ENCODE peak calls at places on chromosomes 7 and 10, in ten cellular contexts. S, Q, K, X, B, F, Y, E, T and U are unnamed samples.

GRCh38 chr10:49609283-49610014 is 661 bp upstream of the SLC18A3 start:
- ATAC-seq in B (no peak), K (no peak), S (no peak), T (no peak), Y (no peak), E (peak; percentile 50), X (no peak), Q (no peak), F (no peak), U (no peak)

GRCh38 chr10:119131512-119132240 is 27.8 kb downstream of the DENND10 start:
- ATAC-seq in T (peak; percentile 64), Q (peak; percentile 86), F (peak; percentile 76), S (peak; percentile 63), K (peak; percentile 89), B (no peak), X (peak; percentile 63), Y (peak; percentile 68), E (peak; percentile 52), U (peak; percentile 83)

GRCh38 chr7:128841171-128841690 is 11.0 kb downstream of the FLNC start:
- ATAC-seq in K (no peak), F (no peak), Y (peak; percentile 85), S (no peak), T (no peak), B (no peak), Q (no peak), E (no peak), X (no peak), U (peak; percentile 65)

GRCh38 chr7:157278791-157279678 is 57.8 kb upstream of the DNAJB6 start:
- ATAC-seq in K (no peak), Y (peak; percentile 70), Q (peak; percentile 45), E (no peak), T (peak; percentile 65), F (no peak), X (peak; percentile 72), S (peak; percentile 72), B (peak; percentile 27), U (peak; percentile 55)

GRCh38 chr10:10792681-10793080 is 225.0 kb upstream of the CELF2 start:
- ATAC-seq in S (no peak), Q (no peak), K (no peak), E (no peak), T (peak; percentile 66), Y (no peak), F (no peak), X (no peak), B (peak; percentile 86), U (no peak)

GRCh38 chr10:29119374-29119773 is 169.5 kb upstream of the LYZL1 start:
- ATAC-seq in K (no peak), E (no peak), Q (no peak), S (peak; percentile 41), B (peak; percentile 20), F (no peak), T (peak; percentile 56), Y (peak; percentile 85), X (no peak), U (no peak)

GRCh38 chr7:151864081-151864480 is 12.8 kb downstream of the PRKAG2 start:
- ATAC-seq in Y (peak; percentile 18), Q (no peak), S (peak; percentile 18), E (no peak), B (no peak), F (no peak), X (no peak), T (no peak), K (no peak), U (peak; percentile 29)

GRCh38 chr7:28662236-28662635 is 249.9 kb downstream of the CREB5 start:
- ATAC-seq in E (no peak), Q (no peak), F (peak; percentile 44), S (no peak), Y (no peak), B (no peak), T (no peak), K (peak; percentile 87), X (no peak), U (no peak)

GRCh38 chr7:28128608-28129007 is 52.0 kb downstream of the JAZF1 start:
- ATAC-seq in F (no peak), E (no peak), Q (peak; percentile 8), S (no peak), B (no peak), K (no peak), T (peak; percentile 19), X (no peak), Y (no peak), U (no peak)

GRCh38 chr7:44541028-44541869 is at the start of gene NPC1L1:
- ATAC-seq in F (no peak), X (no peak), E (no peak), T (peak; percentile 34), S (no peak), Q (peak; percentile 12), Y (no peak), K (no peak), B (no peak), U (no peak)

GRCh38 chr7:20141666-20142065 is 75.5 kb downstream of the MACC1 start:
- ATAC-seq in E (no peak), K (no peak), T (no peak), B (no peak), Q (no peak), S (no peak), Y (no peak), F (no peak), X (no peak), U (no peak)

GRCh38 chr10:11446133-11446532 is 165.3 kb downstream of the USP6NL start:
- ATAC-seq in B (no peak), T (no peak), K (no peak), F (no peak), S (no peak), X (no peak), Y (no peak), Q (no peak), E (no peak), U (no peak)

GRCh38 chr7:49845626-49846025 is 72.2 kb downstream of the VWC2 start:
- ATAC-seq in Q (no peak), S (peak; percentile 62), E (no peak), X (no peak), Y (no peak), T (no peak), B (no peak), F (no peak), K (no peak), U (no peak)

GRCh38 chr10:81914736-81915510 is 39.9 kb downstream of the NRG3 start:
- ATAC-seq in Q (no peak), K (no peak), F (no peak), X (no peak), E (no peak), S (no peak), T (no peak), Y (no peak), B (no peak), U (no peak)

GRCh38 chr10:23449677-23450220 is 10.9 kb downstream of the OTUD1 start:
- ATAC-seq in Y (peak; percentile 23), F (no peak), Q (peak; percentile 46), K (no peak), B (no peak), X (no peak), E (no peak), T (no peak), S (no peak), U (no peak)

GRCh38 chr7:29319719-29320521 is 125.3 kb downstream of the CHN2 start:
- ATAC-seq in E (peak; percentile 76), F (no peak), K (no peak), S (peak; percentile 58), T (peak; percentile 59), Q (peak; percentile 51), X (peak; percentile 73), Y (peak; percentile 51), B (no peak), U (peak; percentile 92)

GRCh38 chr7:84454174-84454959 is 259.8 kb upstream of the SEMA3A start:
- ATAC-seq in S (no peak), T (no peak), E (no peak), Q (no peak), Y (no peak), K (no peak), X (no peak), F (no peak), B (no peak), U (no peak)

GRCh38 chr10:18829259-18829658 is 170.0 kb downstream of the ARL5B start:
- ATAC-seq in B (no peak), X (no peak), F (no peak), T (no peak), Y (no peak), Q (no peak), S (no peak), K (no peak), E (no peak), U (no peak)

GRCh38 chr10:74227697-74228424 is 76.8 kb downstream of the ADK start:
- ATAC-seq in E (peak; percentile 32), S (no peak), K (no peak), F (peak; percentile 39), X (peak; percentile 51), B (no peak), Y (peak; percentile 21), T (no peak), Q (no peak), U (no peak)

GRCh38 chr10:27391325-27391724 is 112.8 kb upstream of the RAB18 start:
- ATAC-seq in S (no peak), K (no peak), B (no peak), E (no peak), Y (no peak), F (no peak), T (no peak), X (no peak), Q (no peak), U (no peak)

GRCh38 chr7:3695602-3696001 is 394.6 kb downstream of the SDK1 start:
- ATAC-seq in S (no peak), E (no peak), X (no peak), Y (no peak), T (no peak), Q (no peak), F (no peak), K (no peak), B (no peak), U (no peak)

GRCh38 chr10:60099998-60100747 is 193.8 kb upstream of the CCDC6 start:
- ATAC-seq in S (peak; percentile 82), X (peak; percentile 72), K (no peak), Y (peak; percentile 82), E (peak; percentile 80), F (no peak), Q (no peak), B (peak; percentile 63), T (peak; percentile 55), U (no peak)

GRCh38 chr10:113960617-113961260 is 82.9 kb upstream of the ADRB1 start:
- ATAC-seq in T (no peak), S (peak; percentile 16), Q (peak; percentile 80), Y (peak; percentile 78), E (no peak), K (peak; percentile 46), X (no peak), B (no peak), F (peak; percentile 16), U (peak; percentile 73)

GRCh38 chr7:134907639-134908038 is 78.7 kb upstream of the AGBL3 start:
- ATAC-seq in T (no peak), B (no peak), Y (peak; percentile 14), S (peak; percentile 20), E (no peak), F (no peak), X (peak; percentile 85), Q (no peak), K (no peak), U (no peak)

GRCh38 chr7:32680259-32681173 is 185.2 kb downstream of the AVL9 start:
- ATAC-seq in X (no peak), Y (peak; percentile 82), T (peak; percentile 40), B (peak; percentile 91), Q (no peak), F (no peak), E (no peak), K (no peak), S (no peak), U (no peak)